ENCODE peak calls at places on chromosomes 3 and 15, in six cellular contexts. T is A549, V is SK-N-SH, Q is ovary, D is GM12878, L is esophagus muscularis mucosa. H is an unnamed sample. For H3K4me1, the result is how much of the 10 kb centered on the place peaks cover.

GRCh38 chr15:88987590-88987950 is 74.4 kb upstream of the MFGE8 start:
- DNase-seq in Q (no peak), T (no peak), V (no peak), D (no peak), L (no peak), H (no peak)

GRCh38 chr3:123657578-123657977 is 72.7 kb upstream of the HACD2 start:
- DNase-seq in L (no peak), V (no peak), T (no peak), Q (no peak), D (no peak), H (no peak)

GRCh38 chr3:149776170-149776569 is 16.2 kb downstream of the ANKUB1 start:
- DNase-seq in V (no peak), Q (no peak), D (no peak), L (no peak), T (no peak), H (no peak)

GRCh38 chr3:122794779-122795673 is at the start of gene SLC49A4:
- DNase-seq in L (no peak), V (peak), D (peak), T (peak), Q (peak), H (peak)

GRCh38 chr15:64144565-64145281 is 6.8 kb upstream of the SNX22 start:
- DNase-seq in D (peak), L (no peak), Q (no peak), V (no peak), T (no peak), H (peak)

GRCh38 chr3:170387952-170388351 is 30.4 kb downstream of the SKIL start:
- DNase-seq in L (no peak), D (no peak), V (no peak), Q (no peak), T (peak), H (no peak)

GRCh38 chr15:50190166-50190570 is 8.2 kb downstream of the SLC27A2 start:
- DNase-seq in L (no peak), V (no peak), D (no peak), T (no peak), Q (no peak), H (no peak)

GRCh38 chr3:69364354-69364753 is 21.5 kb downstream of the FRMD4B start:
- DNase-seq in D (no peak), Q (no peak), V (peak), L (no peak), T (no peak), H (no peak)

GRCh38 chr3:52023860-52024764 is 28.4 kb upstream of the RPL29 start:
- DNase-seq in L (no peak), T (no peak), V (no peak), D (peak), Q (no peak), H (no peak)

GRCh38 chr3:150147776-150148175 is 177.1 kb upstream of the PFN2 start:
- DNase-seq in Q (no peak), D (no peak), T (no peak), V (no peak), L (peak), H (no peak)

GRCh38 chr3:192835818-192836468 is 81.7 kb downstream of the MB21D2 start:
- DNase-seq in L (no peak), Q (peak), D (no peak), V (no peak), T (no peak), H (peak)

GRCh38 chr3:48338635-48339034 is 5.2 kb upstream of the SPINK8 start:
- DNase-seq in T (no peak), D (no peak), L (no peak), Q (no peak), V (no peak), H (no peak)

GRCh38 chr3:196518999-196519737 is 4.0 kb upstream of the SMCO1 start:
- DNase-seq in V (peak), Q (no peak), T (peak), L (no peak), D (no peak), H (peak)

GRCh38 chr15:33068531-33068990 is 126.0 kb downstream of the FMN1 start:
- DNase-seq in T (peak), V (peak), D (no peak), Q (no peak), L (no peak), H (no peak)

GRCh38 chr3:10116138-10116460 is 624 bp downstream of the BRK1 start:
- DNase-seq in L (no peak), Q (no peak), V (no peak), D (no peak), T (no peak), H (no peak)

GRCh38 chr3:56878046-56878445 is 76.3 kb upstream of the ARHGEF3 start:
- DNase-seq in V (no peak), D (no peak), T (no peak), L (no peak), Q (no peak), H (no peak)

GRCh38 chr15:75606711-75607684 is 18.5 kb downstream of the SNUPN start:
- DNase-seq in V (no peak), Q (no peak), T (no peak), D (no peak), L (no peak), H (no peak)

GRCh38 chr15:85649372-85649771 is 145.4 kb downstream of the KLHL25 start:
- DNase-seq in Q (no peak), T (peak), L (no peak), V (no peak), D (no peak), H (no peak)

GRCh38 chr15:87207945-87208580 is 1048.5 kb downstream of the NTRK3 start:
- DNase-seq in V (no peak), D (no peak), L (peak), T (no peak), Q (no peak), H (no peak)

GRCh38 chr15:46676233-46677206 is 1040.8 kb upstream of the SEMA6D start:
- DNase-seq in Q (no peak), L (no peak), D (no peak), T (no peak), V (no peak), H (no peak)

GRCh38 chr3:128009952-128010846 is 42.0 kb upstream of the SEC61A1 start:
- DNase-seq in Q (no peak), D (no peak), V (no peak), L (no peak), T (peak), H (no peak)

GRCh38 chr3:58326267-58326932 is 6.3 kb upstream of the PXK start:
- DNase-seq in Q (no peak), D (no peak), L (no peak), V (no peak), T (no peak), H (no peak)

GRCh38 chr15:48718646-48719045 is 73.1 kb upstream of the FBN1 start:
- DNase-seq in T (no peak), D (no peak), Q (no peak), L (no peak), V (no peak), H (no peak)

GRCh38 chr15:96947296-96947695 is 616.8 kb downstream of the NR2F2 start:
- DNase-seq in V (no peak), T (no peak), D (no peak), L (no peak), Q (no peak), H (no peak)

GRCh38 chr3:107847791-107848190 is 243.0 kb downstream of the CD47 start:
- DNase-seq in L (no peak), Q (no peak), V (no peak), D (no peak), T (no peak), H (no peak)

GRCh38 chr15:32682569-32682968 is 35.2 kb upstream of the GREM1 start:
- DNase-seq in L (no peak), Q (no peak), V (no peak), D (no peak), T (peak), H (no peak)

GRCh38 chr3:127722928-127723603 is 50.3 kb downstream of the ABTB1 start:
- DNase-seq in Q (no peak), T (no peak), D (no peak), V (peak), L (no peak), H (no peak)

GRCh38 chr15:57440799-57441198 is 64.5 kb downstream of the CGNL1 start:
- DNase-seq in V (no peak), Q (no peak), L (no peak), D (no peak), T (no peak), H (no peak)

DNA sequence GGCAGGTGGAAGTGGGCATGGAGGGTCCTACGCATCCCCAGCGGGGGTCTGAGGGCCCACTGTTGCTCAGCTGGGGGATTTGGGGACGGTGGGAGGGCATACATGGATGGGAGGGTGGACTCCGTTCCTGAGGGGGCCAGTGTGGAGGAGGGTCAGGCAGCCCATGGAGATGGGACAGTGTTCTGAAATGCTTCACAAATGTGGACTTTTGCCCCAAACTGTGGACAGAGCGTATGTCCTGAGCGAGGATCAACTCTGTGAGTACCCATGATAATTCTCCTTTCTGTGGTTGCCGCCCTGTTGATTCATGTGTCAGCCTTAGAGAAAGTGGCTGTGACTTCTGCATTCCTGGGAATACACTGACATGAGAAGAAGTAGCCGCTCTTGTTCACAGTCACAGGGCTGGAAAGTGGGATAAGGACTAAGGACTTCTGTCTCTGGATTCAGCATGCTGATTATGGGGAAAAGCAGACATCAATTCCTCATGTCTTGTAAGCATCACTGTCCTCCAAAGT is 33.4 kb downstream of the SMAD3 start:
- DNase-seq in V (no peak), L (no peak), T (no peak), D (no peak), Q (no peak), H (no peak)
- H3K27ac ChIP-seq in V (peak), L (peak), T (peak), D (peak), Q (peak), H (peak)

GRCh38 chr3:143442761-143443477 is 323.3 kb downstream of the CHST2 start:
- DNase-seq in V (no peak), D (no peak), T (no peak), Q (no peak), L (no peak), H (no peak)

GRCh38 chr3:143445118-143445517 is 325.5 kb downstream of the CHST2 start:
- DNase-seq in D (peak), V (no peak), L (no peak), T (no peak), Q (no peak), H (no peak)

GRCh38 chr3:143447491-143447890 is 327.9 kb downstream of the CHST2 start:
- DNase-seq in D (no peak), Q (no peak), L (no peak), V (no peak), T (no peak), H (no peak)

GRCh38 chr3:143441772-143442171 is 322.2 kb downstream of the CHST2 start:
- DNase-seq in L (no peak), T (no peak), Q (no peak), V (no peak), D (no peak), H (no peak)

GRCh38 chr3:143443851-143444331 is 324.3 kb downstream of the CHST2 start:
- DNase-seq in L (no peak), T (peak), D (no peak), V (no peak), Q (no peak), H (peak)
- TF ChIP-seq EP300 in L (no peak), T (no peak), D (no peak), V (no peak), Q (no peak), H (peak)

DNA sequence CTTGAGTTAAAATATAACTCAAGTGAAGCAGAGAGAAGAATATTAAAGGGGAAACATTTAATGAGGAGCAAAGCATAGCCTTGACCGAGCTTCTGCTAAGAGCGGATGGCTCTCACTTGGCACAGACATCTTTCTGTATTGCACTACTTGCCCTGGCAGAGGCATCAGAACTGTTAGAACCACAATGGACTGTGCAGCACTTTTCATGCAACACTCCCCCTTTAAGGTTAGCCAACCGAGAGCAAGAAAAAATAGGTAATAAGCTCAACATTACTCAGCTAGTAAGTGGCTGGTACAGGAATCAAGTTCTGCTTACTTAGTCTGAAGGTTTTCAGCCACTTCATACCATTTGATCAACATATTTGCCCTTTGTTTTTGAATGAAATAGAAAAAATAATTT is 33.7 kb downstream of the CRTC3 start:
- DNase-seq in V (no peak), Q (no peak), T (no peak), D (no peak), L (no peak), H (no peak)
- H3K4me1 ChIP-seq in V (under half), Q (under half), T (under half), D (under half), L (half or more), H (half or more)

GRCh38 chr3:63990204-63990603 is 33.1 kb downstream of the PSMD6 start:
- DNase-seq in V (no peak), T (no peak), D (no peak), Q (no peak), L (no peak), H (no peak)
- H3K27ac ChIP-seq in V (no peak), T (no peak), D (no peak), Q (no peak), L (no peak), H (no peak)

GRCh38 chr3:114847564-114847963 is 299.5 kb downstream of the ZBTB20 start:
- DNase-seq in D (no peak), V (no peak), Q (no peak), L (no peak), T (no peak), H (no peak)

GRCh38 chr3:114846779-114847178 is 300.3 kb downstream of the ZBTB20 start:
- DNase-seq in D (no peak), L (no peak), Q (no peak), V (no peak), T (no peak), H (no peak)

GRCh38 chr3:114848087-114848486 is 299.0 kb downstream of the ZBTB20 start:
- DNase-seq in L (no peak), T (no peak), Q (no peak), V (no peak), D (no peak), H (peak)

GRCh38 chr3:114848643-114849350 is 298.3 kb downstream of the ZBTB20 start:
- DNase-seq in V (peak), Q (no peak), D (no peak), T (no peak), L (no peak), H (no peak)

DNA sequence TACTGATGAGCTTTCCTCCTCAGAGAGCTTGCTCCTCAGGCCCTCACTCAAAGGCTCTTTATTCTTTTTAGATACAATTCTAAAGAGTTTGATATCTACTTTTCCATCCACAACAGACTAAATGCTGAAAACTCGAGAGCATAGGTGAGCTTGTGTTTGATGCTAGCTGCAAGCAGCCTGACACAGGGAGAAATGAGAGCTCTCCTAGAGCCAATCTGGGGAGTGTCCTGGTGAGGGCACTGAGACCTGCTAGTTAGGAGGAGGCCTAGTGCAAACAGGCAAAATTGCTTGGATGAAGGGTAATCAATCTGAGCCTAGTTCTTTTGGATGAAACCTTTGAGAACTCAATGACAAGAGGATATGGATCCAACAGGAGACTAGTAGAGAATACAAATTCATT is 300.8 kb downstream of the ZBTB20 start:
- DNase-seq in T (no peak), L (no peak), V (no peak), Q (no peak), D (no peak), H (no peak)
- TF ChIP-seq EP300 in T (no peak), L (no peak), V (no peak), Q (no peak), D (no peak), H (no peak)

GRCh38 chr3:71247948-71248315 is 335.6 kb downstream of the FOXP1 start:
- DNase-seq in Q (no peak), D (no peak), V (no peak), L (no peak), T (no peak), H (no peak)
- H3K4me1 ChIP-seq in Q (under half), D (under half), V (under half), L (under half), T (half or more), H (under half)

DNA sequence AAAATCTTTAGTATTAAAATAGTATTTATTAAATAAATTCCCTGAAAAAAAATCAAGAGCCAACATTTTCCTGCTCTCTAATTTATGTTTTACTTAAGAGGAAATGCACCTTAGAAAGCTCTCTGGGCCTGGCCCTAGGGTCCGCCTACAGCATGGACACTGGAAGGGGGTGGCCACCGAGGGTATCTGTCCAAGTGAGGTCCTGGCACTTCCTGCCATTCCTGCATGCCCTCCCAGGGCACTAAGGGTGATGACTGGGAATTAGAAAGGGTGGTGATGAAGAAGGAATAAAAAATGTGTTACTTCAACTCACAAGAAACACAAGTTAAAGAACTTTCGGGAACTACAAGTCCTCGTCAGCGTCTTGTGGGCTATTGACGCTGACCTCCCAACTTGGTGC is 92.8 kb downstream of the MAGI1 start:
- DNase-seq in L (no peak), V (no peak), Q (no peak), T (no peak), D (no peak), H (no peak)
- H3K27ac ChIP-seq in L (peak), V (no peak), Q (no peak), T (no peak), D (no peak), H (no peak)

H was measured in sigmoid colon.